ENCODE peak calls at places on chromosome 11, in ten cellular contexts. E is IMR-90, A is heart left ventricle, C is psoas muscle, V is vagina, R is lower lobe of right lung, I is suprapubic skin, U is thyroid gland, S is mammary epithelial cell, L is OCI-LY7. T is an unnamed sample. For H3K36me3, the result is how much of the 10 kb centered on the place peaks cover.

GRCh38 chr11:104075091-104075490 is 38.7 kb downstream of the DDI1 start:
- DNase-seq in E (no peak), A (no peak), C (no peak), V (no peak), R (no peak), I (no peak), U (no peak), S (no peak), L (no peak), T (no peak)

GRCh38 chr11:826836-827145 is 928 bp upstream of the CRACR2B start:
- DNase-seq in E (no peak), A (no peak), C (no peak), V (no peak), R (no peak), I (no peak), U (no peak), S (no peak), L (no peak), T (no peak)

GRCh38 chr11:12160680-12161079 is 50.3 kb downstream of the MICAL2 start:
- DNase-seq in E (peak), A (no peak), C (no peak), V (no peak), R (peak), I (no peak), U (no peak), S (no peak), L (no peak), T (no peak)

GRCh38 chr11:33778682-33779081 is 4.4 kb upstream of the FBXO3 start:
- DNase-seq in E (peak), A (no peak), C (no peak), V (no peak), R (no peak), I (no peak), U (no peak), S (no peak), L (no peak), T (no peak)

GRCh38 chr11:44029507-44029845 is 18.3 kb upstream of the ACCSL start:
- DNase-seq in E (no peak), A (no peak), C (no peak), V (no peak), R (no peak), I (no peak), U (no peak), S (no peak), L (no peak), T (no peak)

GRCh38 chr11:107040447-107041444 is 22.5 kb upstream of the GUCY1A2 start:
- DNase-seq in E (peak), A (no peak), C (no peak), V (no peak), R (no peak), I (no peak), U (no peak), S (peak), L (peak), T (no peak)

GRCh38 chr11:95606824-95607223 is 182.8 kb downstream of the FAM76B start:
- DNase-seq in E (no peak), A (no peak), C (no peak), V (no peak), R (no peak), I (no peak), U (no peak), S (no peak), L (no peak), T (no peak)

GRCh38 chr11:61497473-61497872 is 11.1 kb upstream of the LRRC10B start:
- DNase-seq in E (no peak), A (no peak), C (no peak), V (no peak), R (no peak), I (no peak), U (no peak), S (no peak), L (no peak), T (no peak)

GRCh38 chr11:134385774-134386565 is 26.1 kb downstream of the B3GAT1 start:
- DNase-seq in E (no peak), A (no peak), C (no peak), V (no peak), R (no peak), I (no peak), U (no peak), S (no peak), L (no peak), T (no peak)

GRCh38 chr11:56950510-56950909 is 38.2 kb upstream of the OR5AK2 start:
- DNase-seq in E (no peak), A (no peak), C (no peak), V (no peak), R (no peak), I (no peak), U (no peak), S (no peak), L (no peak), T (no peak)

GRCh38 chr11:33699515-33700424 is 856 bp downstream of the C11orf91 start:
- DNase-seq in E (no peak), A (peak), C (peak), V (peak), R (peak), I (peak), U (no peak), S (peak), L (no peak), T (peak)

GRCh38 chr11:42770444-42771065 is 541.2 kb upstream of the API5 start:
- DNase-seq in E (no peak), A (no peak), C (no peak), V (no peak), R (no peak), I (no peak), U (peak), S (peak), L (peak), T (peak)

GRCh38 chr11:69209038-69209350 is 53.3 kb downstream of the SMIM38 start:
- DNase-seq in E (no peak), A (no peak), C (no peak), V (no peak), R (no peak), I (no peak), U (no peak), S (no peak), L (no peak), T (peak)

GRCh38 chr11:20367313-20367948 is 3.9 kb downstream of the HTATIP2 start:
- DNase-seq in E (peak), A (no peak), C (peak), V (no peak), R (no peak), I (no peak), U (no peak), S (peak), L (no peak), T (no peak)

GRCh38 chr11:83574516-83574915 is 288.3 kb upstream of the CCDC90B start:
- DNase-seq in E (peak), A (no peak), C (no peak), V (no peak), R (no peak), I (no peak), U (no peak), S (peak), L (no peak), T (no peak)

GRCh38 chr11:33476945-33477584 is 219.9 kb downstream of the HIPK3 start:
- DNase-seq in E (peak), A (no peak), C (no peak), V (no peak), R (no peak), I (no peak), U (no peak), S (peak), L (no peak), T (no peak)

GRCh38 chr11:115990004-115990447 is 485.8 kb upstream of the CADM1 start:
- DNase-seq in E (no peak), A (no peak), C (no peak), V (no peak), R (peak), I (no peak), U (no peak), S (no peak), L (peak), T (no peak)

GRCh38 chr11:12540913-12541587 is 133.2 kb upstream of the TEAD1 start:
- DNase-seq in E (peak), A (no peak), C (peak), V (peak), R (no peak), I (no peak), U (no peak), S (no peak), L (no peak), T (peak)

GRCh38 chr11:31767066-31767465 is 44.1 kb downstream of the PAX6 start:
- DNase-seq in E (no peak), A (no peak), C (no peak), V (no peak), R (no peak), I (no peak), U (no peak), S (no peak), L (no peak), T (no peak)

GRCh38 chr11:1112351-1113191 is 37.9 kb downstream of the MUC2 start:
- DNase-seq in E (no peak), A (peak), C (no peak), V (no peak), R (peak), I (peak), U (no peak), S (no peak), L (peak), T (peak)

GRCh38 chr11:68449951-68450350 is 10.6 kb upstream of the PPP6R3 start:
- DNase-seq in E (no peak), A (peak), C (no peak), V (no peak), R (peak), I (no peak), U (no peak), S (no peak), L (no peak), T (no peak)

GRCh38 chr11:73233704-73234402 is 15.8 kb downstream of the P2RY2 start:
- DNase-seq in E (no peak), A (peak), C (no peak), V (no peak), R (no peak), I (peak), U (peak), S (no peak), L (no peak), T (no peak)

GRCh38 chr11:94844031-94844430 is 75.9 kb downstream of the AMOTL1 start:
- DNase-seq in E (no peak), A (no peak), C (no peak), V (no peak), R (no peak), I (no peak), U (no peak), S (no peak), L (no peak), T (no peak)

GRCh38 chr11:44878696-44879095 is 72.0 kb downstream of the TP53I11 start:
- DNase-seq in E (no peak), A (no peak), C (no peak), V (no peak), R (no peak), I (no peak), U (no peak), S (no peak), L (no peak), T (no peak)

GRCh38 chr11:79393362-79394043 is 47.3 kb downstream of the TENM4 start:
- DNase-seq in E (no peak), A (no peak), C (no peak), V (no peak), R (no peak), I (no peak), U (no peak), S (no peak), L (no peak), T (no peak)

GRCh38 chr11:34324466-34324865 is 33.3 kb downstream of the ABTB2 start:
- DNase-seq in E (no peak), A (no peak), C (no peak), V (no peak), R (no peak), I (no peak), U (no peak), S (no peak), L (no peak), T (no peak)

GRCh38 chr11:32414925-32415324 is 20.4 kb downstream of the WT1 start:
- DNase-seq in E (no peak), A (no peak), C (no peak), V (no peak), R (no peak), I (no peak), U (no peak), S (no peak), L (no peak), T (no peak)

GRCh38 chr11:117843666-117844484 is 19.3 kb upstream of the FXYD2 start:
- DNase-seq in E (peak), A (peak), C (peak), V (peak), R (peak), I (peak), U (peak), S (peak), L (peak), T (peak)

GRCh38 chr11:108511851-108512474 is 13.8 kb upstream of the POGLUT3 start:
- DNase-seq in E (peak), A (no peak), C (no peak), V (no peak), R (no peak), I (no peak), U (no peak), S (peak), L (no peak), T (no peak)

GRCh38 chr11:11998091-11998781 is 10.2 kb downstream of the DKK3 start:
- DNase-seq in E (peak), A (no peak), C (no peak), V (no peak), R (no peak), I (no peak), U (no peak), S (peak), L (no peak), T (no peak)

GRCh38 chr11:104163100-104164027 is 583 bp downstream of the PDGFD start:
- DNase-seq in E (peak), A (peak), C (peak), V (no peak), R (no peak), I (no peak), U (no peak), S (peak), L (peak), T (peak)

GRCh38 chr11:35235944-35236666 is 97.1 kb downstream of the CD44 start:
- DNase-seq in E (no peak), A (no peak), C (no peak), V (no peak), R (no peak), I (no peak), U (no peak), S (peak), L (no peak), T (peak)

GRCh38 chr11:69645801-69646492 is 5.0 kb downstream of the CCND1 start:
- DNase-seq in E (no peak), A (no peak), C (no peak), V (no peak), R (no peak), I (peak), U (no peak), S (no peak), L (no peak), T (peak)

GRCh38 chr11:118304227-118304808 is at the start of gene CD3E:
- DNase-seq in E (no peak), A (no peak), C (no peak), V (no peak), R (no peak), I (no peak), U (no peak), S (no peak), L (peak), T (no peak)

GRCh38 chr11:107719557-107720304 is 7.9 kb upstream of the SLN start:
- DNase-seq in E (no peak), A (no peak), C (no peak), V (no peak), R (no peak), I (no peak), U (no peak), S (peak), L (no peak), T (no peak)

GRCh38 chr11:119372260-119373058 is 9.0 kb downstream of the USP2 start:
- DNase-seq in E (no peak), A (peak), C (peak), V (no peak), R (no peak), I (peak), U (no peak), S (no peak), L (no peak), T (no peak)

GRCh38 chr11:106424111-106424510 is 346.6 kb downstream of the AASDHPPT start:
- DNase-seq in E (peak), A (no peak), C (no peak), V (no peak), R (no peak), I (no peak), U (no peak), S (peak), L (no peak), T (no peak)

GRCh38 chr11:123047265-123047946 is 14.5 kb downstream of the HSPA8 start:
- DNase-seq in E (no peak), A (no peak), C (no peak), V (no peak), R (no peak), I (no peak), U (no peak), S (no peak), L (no peak), T (no peak)

DNA sequence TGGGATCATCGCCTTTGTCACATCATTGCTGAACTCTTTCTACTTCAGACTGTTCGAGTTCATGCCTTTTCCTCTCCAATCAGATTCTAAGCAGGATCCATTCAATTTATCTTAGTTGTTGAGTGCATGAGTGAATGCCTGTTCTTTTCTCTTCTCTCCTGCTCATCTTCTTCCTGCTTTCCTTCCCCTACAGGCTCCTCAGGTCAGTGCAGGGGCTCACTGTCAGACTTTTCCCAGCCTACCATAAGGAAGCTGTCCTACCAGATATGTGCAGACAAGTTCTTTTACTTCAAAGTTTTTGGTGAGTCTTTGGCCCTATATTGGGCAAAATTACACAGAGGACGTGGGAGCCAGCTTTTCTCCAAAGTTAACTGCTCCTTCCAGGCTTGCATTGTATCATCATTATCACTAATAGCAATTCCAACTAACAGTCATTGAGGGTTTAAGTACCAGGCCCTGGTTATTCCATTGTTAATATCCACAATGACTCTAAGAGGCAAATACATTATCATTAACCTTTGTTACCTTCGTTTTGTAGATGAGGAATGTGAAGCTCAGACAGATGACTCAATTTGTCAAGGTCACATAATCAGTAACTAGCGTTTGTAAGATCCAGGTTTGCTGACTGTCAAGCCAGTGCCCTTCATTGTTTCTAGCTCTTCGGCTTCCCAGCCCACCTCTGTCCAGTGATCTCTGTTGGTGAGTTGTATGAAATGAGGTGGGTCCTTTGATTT is 30.4 kb downstream of the OR6Q1 start:
- DNase-seq in E (peak), A (no peak), C (no peak), V (no peak), R (no peak), I (no peak), U (no peak), S (peak), L (no peak), T (no peak)
- H3K27ac ChIP-seq in E (peak), A (no peak), C (no peak), V (no peak), R (no peak), I (no peak), U (no peak), S (peak), L (no peak), T (peak)

GRCh38 chr11:93737904-93738612 is 3.2 kb downstream of the TAF1D start:
- DNase-seq in E (peak), A (no peak), C (no peak), V (no peak), R (no peak), I (no peak), U (no peak), S (peak), L (no peak), T (no peak)
- H3K36me3 ChIP-seq in E (under half), A (half or more), C (under half), V (under half), R (half or more), I (half or more), U (under half), S (half or more), L (half or more), T (under half)

GRCh38 chr11:110097459-110098012 is 4.3 kb downstream of the ZC3H12C start:
- DNase-seq in E (peak), A (no peak), C (no peak), V (no peak), R (no peak), I (no peak), U (no peak), S (peak), L (no peak), T (no peak)

GRCh38 chr11:110095554-110095953 is 2.4 kb downstream of the ZC3H12C start:
- DNase-seq in E (no peak), A (no peak), C (no peak), V (no peak), R (no peak), I (no peak), U (no peak), S (peak), L (no peak), T (no peak)

GRCh38 chr11:110096369-110096976 is 3.3 kb downstream of the ZC3H12C start:
- DNase-seq in E (no peak), A (no peak), C (no peak), V (no peak), R (no peak), I (no peak), U (peak), S (no peak), L (no peak), T (no peak)

GRCh38 chr11:110100476-110101240 is 7.5 kb downstream of the ZC3H12C start:
- DNase-seq in E (no peak), A (no peak), C (no peak), V (no peak), R (no peak), I (no peak), U (no peak), S (no peak), L (no peak), T (no peak)

DNA sequence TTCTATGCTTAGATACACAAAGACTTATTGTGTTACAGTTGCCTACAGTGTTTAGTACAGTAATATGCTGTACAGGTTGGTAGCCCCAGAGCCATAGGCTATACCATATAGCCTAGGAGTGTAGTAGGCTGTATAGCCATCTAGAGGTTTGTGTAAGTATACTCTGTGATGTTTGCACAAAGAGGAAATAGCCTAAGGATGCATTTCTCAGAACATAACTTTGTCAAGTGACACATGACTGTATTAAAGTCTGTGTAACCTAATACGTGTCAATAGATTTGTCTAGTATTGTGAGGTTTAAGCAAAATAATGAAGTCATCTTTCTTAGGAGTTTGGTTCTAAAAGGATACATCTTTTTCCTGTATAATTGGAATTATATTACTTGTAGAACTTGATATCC is 5.5 kb downstream of the ZC3H12C start:
- DNase-seq in E (peak), A (no peak), C (no peak), V (no peak), R (no peak), I (no peak), U (no peak), S (peak), L (peak), T (no peak)
- TF ChIP-seq CTCF in E (no peak), A (no peak), C (no peak), V (no peak), R (no peak), I (no peak), U (no peak), S (peak), L (peak), T (no peak)

GRCh38 chr11:76506833-76507232 is 62.0 kb downstream of the EMSY start:
- DNase-seq in E (no peak), A (no peak), C (no peak), V (no peak), R (no peak), I (no peak), U (no peak), S (no peak), L (no peak), T (no peak)
- H3K27ac ChIP-seq in E (no peak), A (no peak), C (no peak), V (no peak), R (no peak), I (no peak), U (no peak), S (no peak), L (no peak), T (no peak)

DNA sequence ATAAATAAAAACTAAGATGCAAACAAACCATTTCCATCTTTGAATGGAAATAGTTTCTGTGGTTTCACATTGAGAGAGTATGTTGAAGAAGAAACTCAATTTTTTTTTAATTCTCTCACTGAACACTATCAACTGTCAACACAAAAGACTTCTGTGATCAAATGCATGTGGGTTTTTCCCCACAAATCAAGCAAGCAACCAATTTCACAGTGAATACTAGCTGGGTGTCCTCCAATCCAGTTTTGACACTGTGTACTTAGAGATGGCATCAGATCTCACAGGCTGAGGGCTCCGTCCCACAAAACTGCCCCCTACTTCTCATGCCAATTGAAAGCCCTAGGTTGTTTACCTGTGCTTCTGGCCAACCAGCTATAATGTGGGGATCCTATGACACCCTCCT is 34.5 kb downstream of the CTSC start:
- DNase-seq in E (no peak), A (no peak), C (no peak), V (no peak), R (no peak), I (no peak), U (no peak), S (no peak), L (no peak), T (no peak)
- H3K36me3 ChIP-seq in E (under half), A (under half), C (under half), V (under half), R (under half), I (under half), U (under half), S (under half), L (half or more), T (under half)

GRCh38 chr11:65032216-65032615 is 5.0 kb downstream of the SNX15 start:
- DNase-seq in E (no peak), A (no peak), C (no peak), V (no peak), R (no peak), I (no peak), U (no peak), S (no peak), L (no peak), T (no peak)
- TF ChIP-seq CTCF in E (no peak), A (no peak), C (no peak), V (no peak), R (no peak), I (no peak), U (no peak), S (no peak), L (peak), T (no peak)

T was measured in body of pancreas.